ENCODE peak calls at places on chromosomes 7 and 10, in six cellular contexts. One of them, this sample, is unnamed.

GRCh38 chr10:729213-729612 is 39.7 kb upstream of the DIP2C start:
- DNase-seq in psoas muscle: no peak
- DNase-seq in GM06990: no peak
- DNase-seq in AG04450: no peak
- DNase-seq in hepatocyte: no peak
- DNase-seq in neural crest cell: no peak
- DNase-seq in this sample: no peak

GRCh38 chr7:29748286-29749099 is 57.8 kb upstream of the WIPF3 start:
- DNase-seq in psoas muscle: no peak
- DNase-seq in GM06990: no peak
- DNase-seq in AG04450: peak
- DNase-seq in hepatocyte: peak
- DNase-seq in neural crest cell: no peak
- DNase-seq in this sample: peak

GRCh38 chr10:101030492-101031127 is 319 bp downstream of the PDZD7 start:
- DNase-seq in psoas muscle: no peak
- DNase-seq in GM06990: no peak
- DNase-seq in AG04450: no peak
- DNase-seq in hepatocyte: no peak
- DNase-seq in neural crest cell: no peak
- DNase-seq in this sample: no peak

GRCh38 chr7:2165610-2166594 is 66.8 kb downstream of the MAD1L1 start:
- DNase-seq in psoas muscle: no peak
- DNase-seq in GM06990: peak
- DNase-seq in AG04450: no peak
- DNase-seq in hepatocyte: no peak
- DNase-seq in neural crest cell: no peak
- DNase-seq in this sample: no peak

GRCh38 chr7:47526466-47526865 is 55.4 kb downstream of the TNS3 start:
- DNase-seq in psoas muscle: no peak
- DNase-seq in GM06990: no peak
- DNase-seq in AG04450: no peak
- DNase-seq in hepatocyte: no peak
- DNase-seq in neural crest cell: no peak
- DNase-seq in this sample: no peak

GRCh38 chr7:41916450-41916927 is 213.6 kb upstream of the INHBA start:
- DNase-seq in psoas muscle: no peak
- DNase-seq in GM06990: no peak
- DNase-seq in AG04450: peak
- DNase-seq in hepatocyte: peak
- DNase-seq in neural crest cell: no peak
- DNase-seq in this sample: peak

GRCh38 chr10:32114500-32114899 is 58.3 kb upstream of the KIF5B start:
- DNase-seq in psoas muscle: no peak
- DNase-seq in GM06990: no peak
- DNase-seq in AG04450: no peak
- DNase-seq in hepatocyte: no peak
- DNase-seq in neural crest cell: no peak
- DNase-seq in this sample: no peak

GRCh38 chr7:1720325-1720724 is 50.2 kb downstream of the ELFN1 start:
- DNase-seq in psoas muscle: no peak
- DNase-seq in GM06990: no peak
- DNase-seq in AG04450: no peak
- DNase-seq in hepatocyte: no peak
- DNase-seq in neural crest cell: no peak
- DNase-seq in this sample: no peak

GRCh38 chr10:73865107-73865458 is 9.3 kb downstream of the CAMK2G start:
- DNase-seq in psoas muscle: no peak
- DNase-seq in GM06990: no peak
- DNase-seq in AG04450: no peak
- DNase-seq in hepatocyte: no peak
- DNase-seq in neural crest cell: no peak
- DNase-seq in this sample: no peak

GRCh38 chr10:69742928-69743602 is 58.6 kb upstream of the COL13A1 start:
- DNase-seq in psoas muscle: no peak
- DNase-seq in GM06990: no peak
- DNase-seq in AG04450: no peak
- DNase-seq in hepatocyte: peak
- DNase-seq in neural crest cell: peak
- DNase-seq in this sample: no peak
- TF ChIP-seq CTCF in psoas muscle: no peak
- TF ChIP-seq CTCF in GM06990: peak
- TF ChIP-seq CTCF in AG04450: peak
- TF ChIP-seq CTCF in hepatocyte: peak
- TF ChIP-seq CTCF in neural crest cell: peak
- TF ChIP-seq CTCF in this sample: peak

GRCh38 chr10:34303022-34303421 is 512.1 kb downstream of the PARD3 start:
- DNase-seq in psoas muscle: no peak
- DNase-seq in GM06990: no peak
- DNase-seq in AG04450: no peak
- DNase-seq in hepatocyte: no peak
- DNase-seq in neural crest cell: no peak
- DNase-seq in this sample: no peak

GRCh38 chr10:34310234-34310633 is 504.9 kb downstream of the PARD3 start:
- DNase-seq in psoas muscle: no peak
- DNase-seq in GM06990: no peak
- DNase-seq in AG04450: no peak
- DNase-seq in hepatocyte: no peak
- DNase-seq in neural crest cell: no peak
- DNase-seq in this sample: no peak

DNA sequence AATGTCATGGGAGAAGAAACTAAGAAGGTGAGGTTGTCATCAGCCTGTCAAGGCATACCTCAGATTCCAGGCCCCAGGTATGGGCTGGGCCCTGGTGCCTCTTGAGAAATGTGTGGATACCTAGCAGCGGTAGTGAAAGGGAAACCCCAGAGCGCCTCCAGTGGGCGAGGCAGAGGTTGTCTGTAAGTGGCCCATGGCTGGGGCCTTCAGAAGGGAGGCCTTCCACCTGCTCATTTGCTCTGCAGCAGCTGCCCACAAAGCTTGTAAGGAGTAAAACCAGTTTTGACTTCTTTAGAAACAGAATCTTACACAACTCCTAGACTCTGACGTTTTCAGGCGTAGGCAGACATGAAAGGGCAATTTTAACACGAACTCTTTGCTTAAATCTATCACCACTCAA is 509.9 kb downstream of the PARD3 start:
- DNase-seq in psoas muscle: no peak
- DNase-seq in GM06990: peak
- DNase-seq in AG04450: no peak
- DNase-seq in hepatocyte: peak
- DNase-seq in neural crest cell: no peak
- DNase-seq in this sample: no peak
- TF ChIP-seq CTCF in psoas muscle: no peak
- TF ChIP-seq CTCF in GM06990: peak
- TF ChIP-seq CTCF in AG04450: peak
- TF ChIP-seq CTCF in hepatocyte: peak
- TF ChIP-seq CTCF in neural crest cell: peak
- TF ChIP-seq CTCF in this sample: no peak

GRCh38 chr10:72069751-72070501 is 18.4 kb downstream of the SPOCK2 start:
- DNase-seq in psoas muscle: no peak
- DNase-seq in GM06990: no peak
- DNase-seq in AG04450: no peak
- DNase-seq in hepatocyte: no peak
- DNase-seq in neural crest cell: no peak
- DNase-seq in this sample: no peak
- TF ChIP-seq CTCF in psoas muscle: no peak
- TF ChIP-seq CTCF in GM06990: peak
- TF ChIP-seq CTCF in AG04450: peak
- TF ChIP-seq CTCF in hepatocyte: no peak
- TF ChIP-seq CTCF in neural crest cell: peak
- TF ChIP-seq CTCF in this sample: peak

GRCh38 chr7:117157121-117157870 is 165.6 kb downstream of the WNT2 start:
- DNase-seq in psoas muscle: peak
- DNase-seq in GM06990: no peak
- DNase-seq in AG04450: peak
- DNase-seq in hepatocyte: peak
- DNase-seq in neural crest cell: no peak
- DNase-seq in this sample: peak
- TF ChIP-seq CTCF in psoas muscle: no peak
- TF ChIP-seq CTCF in GM06990: no peak
- TF ChIP-seq CTCF in AG04450: peak
- TF ChIP-seq CTCF in hepatocyte: peak
- TF ChIP-seq CTCF in neural crest cell: no peak
- TF ChIP-seq CTCF in this sample: peak

GRCh38 chr7:158317238-158318205 is 270.1 kb downstream of the PTPRN2 start:
- DNase-seq in psoas muscle: no peak
- DNase-seq in GM06990: no peak
- DNase-seq in AG04450: no peak
- DNase-seq in hepatocyte: peak
- DNase-seq in neural crest cell: peak
- DNase-seq in this sample: no peak
- TF ChIP-seq CTCF in psoas muscle: no peak
- TF ChIP-seq CTCF in GM06990: no peak
- TF ChIP-seq CTCF in AG04450: no peak
- TF ChIP-seq CTCF in hepatocyte: peak
- TF ChIP-seq CTCF in neural crest cell: no peak
- TF ChIP-seq CTCF in this sample: no peak

GRCh38 chr10:97585439-97585811 is 1.2 kb downstream of the HOGA1 start:
- DNase-seq in psoas muscle: no peak
- DNase-seq in GM06990: no peak
- DNase-seq in AG04450: no peak
- DNase-seq in hepatocyte: no peak
- DNase-seq in neural crest cell: no peak
- DNase-seq in this sample: no peak
- TF ChIP-seq CTCF in psoas muscle: no peak
- TF ChIP-seq CTCF in GM06990: no peak
- TF ChIP-seq CTCF in AG04450: no peak
- TF ChIP-seq CTCF in hepatocyte: no peak
- TF ChIP-seq CTCF in neural crest cell: no peak
- TF ChIP-seq CTCF in this sample: no peak

GRCh38 chr10:48533951-48534720 is 70.7 kb downstream of the ARHGAP22 start:
- DNase-seq in psoas muscle: no peak
- DNase-seq in GM06990: no peak
- DNase-seq in AG04450: no peak
- DNase-seq in hepatocyte: no peak
- DNase-seq in neural crest cell: no peak
- DNase-seq in this sample: peak

GRCh38 chr10:48536226-48536500 is 68.7 kb downstream of the ARHGAP22 start:
- DNase-seq in psoas muscle: no peak
- DNase-seq in GM06990: no peak
- DNase-seq in AG04450: no peak
- DNase-seq in hepatocyte: no peak
- DNase-seq in neural crest cell: no peak
- DNase-seq in this sample: no peak

GRCh38 chr10:48533540-48533939 is 71.3 kb downstream of the ARHGAP22 start:
- DNase-seq in psoas muscle: no peak
- DNase-seq in GM06990: no peak
- DNase-seq in AG04450: no peak
- DNase-seq in hepatocyte: no peak
- DNase-seq in neural crest cell: no peak
- DNase-seq in this sample: no peak

GRCh38 chr10:48536916-48537890 is 67.7 kb downstream of the ARHGAP22 start:
- DNase-seq in psoas muscle: no peak
- DNase-seq in GM06990: no peak
- DNase-seq in AG04450: no peak
- DNase-seq in hepatocyte: no peak
- DNase-seq in neural crest cell: no peak
- DNase-seq in this sample: no peak

GRCh38 chr10:48535416-48536225 is 69.3 kb downstream of the ARHGAP22 start:
- DNase-seq in psoas muscle: no peak
- DNase-seq in GM06990: no peak
- DNase-seq in AG04450: no peak
- DNase-seq in hepatocyte: no peak
- DNase-seq in neural crest cell: no peak
- DNase-seq in this sample: no peak
- TF ChIP-seq CTCF in psoas muscle: no peak
- TF ChIP-seq CTCF in GM06990: peak
- TF ChIP-seq CTCF in AG04450: peak
- TF ChIP-seq CTCF in hepatocyte: no peak
- TF ChIP-seq CTCF in neural crest cell: no peak
- TF ChIP-seq CTCF in this sample: peak

GRCh38 chr7:123210986-123211385 is 11.2 kb upstream of the SLC13A1 start:
- DNase-seq in psoas muscle: no peak
- DNase-seq in GM06990: no peak
- DNase-seq in AG04450: no peak
- DNase-seq in hepatocyte: no peak
- DNase-seq in neural crest cell: no peak
- DNase-seq in this sample: no peak

GRCh38 chr7:123209786-123210185 is 10.0 kb upstream of the SLC13A1 start:
- DNase-seq in psoas muscle: no peak
- DNase-seq in GM06990: no peak
- DNase-seq in AG04450: no peak
- DNase-seq in hepatocyte: peak
- DNase-seq in neural crest cell: no peak
- DNase-seq in this sample: no peak

GRCh38 chr7:123211545-123211944 is 11.8 kb upstream of the SLC13A1 start:
- DNase-seq in psoas muscle: no peak
- DNase-seq in GM06990: no peak
- DNase-seq in AG04450: no peak
- DNase-seq in hepatocyte: no peak
- DNase-seq in neural crest cell: no peak
- DNase-seq in this sample: no peak

GRCh38 chr7:123204206-123204835 is 4.6 kb upstream of the SLC13A1 start:
- DNase-seq in psoas muscle: no peak
- DNase-seq in GM06990: no peak
- DNase-seq in AG04450: no peak
- DNase-seq in hepatocyte: no peak
- DNase-seq in neural crest cell: no peak
- DNase-seq in this sample: no peak

GRCh38 chr7:123208793-123209192 is 9.0 kb upstream of the SLC13A1 start:
- DNase-seq in psoas muscle: no peak
- DNase-seq in GM06990: no peak
- DNase-seq in AG04450: no peak
- DNase-seq in hepatocyte: peak
- DNase-seq in neural crest cell: no peak
- DNase-seq in this sample: no peak
- TF ChIP-seq CTCF in psoas muscle: no peak
- TF ChIP-seq CTCF in GM06990: peak
- TF ChIP-seq CTCF in AG04450: no peak
- TF ChIP-seq CTCF in hepatocyte: peak
- TF ChIP-seq CTCF in neural crest cell: peak
- TF ChIP-seq CTCF in this sample: no peak

DNA sequence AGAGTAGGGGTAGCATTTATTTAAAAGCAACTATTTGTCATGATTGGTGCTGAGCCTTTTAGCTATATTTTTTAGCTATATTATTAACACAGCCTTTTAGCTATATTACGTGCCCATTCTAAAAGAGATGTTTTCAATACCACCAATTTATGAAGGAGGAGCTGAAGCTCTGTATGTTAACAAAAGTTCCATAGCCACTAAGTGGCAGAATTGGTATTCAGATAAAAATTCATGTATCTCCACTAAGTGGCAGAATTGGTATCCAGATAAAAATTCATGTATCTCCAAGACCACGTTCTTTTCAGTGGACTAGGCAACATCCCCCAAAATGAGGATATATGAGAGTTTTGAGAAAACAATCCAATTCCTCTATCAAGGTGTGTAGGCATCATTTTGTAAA is 268.6 kb downstream of the HGF start:
- DNase-seq in psoas muscle: no peak
- DNase-seq in GM06990: no peak
- DNase-seq in AG04450: peak
- DNase-seq in hepatocyte: peak
- DNase-seq in neural crest cell: no peak
- DNase-seq in this sample: peak
- TF ChIP-seq CTCF in psoas muscle: no peak
- TF ChIP-seq CTCF in GM06990: peak
- TF ChIP-seq CTCF in AG04450: peak
- TF ChIP-seq CTCF in hepatocyte: peak
- TF ChIP-seq CTCF in neural crest cell: no peak
- TF ChIP-seq CTCF in this sample: peak